ENCODE peak calls at places on chromosomes 4 and X, in six cellular contexts. R, X, P, E, C and Q are unnamed samples.

GRCh38 chrX:133810925-133811324 is 174.5 kb downstream of the GPC3 start:
- DNase-seq in E (no peak), C (no peak), X (no peak), R (no peak), P (no peak), Q (no peak)

GRCh38 chrX:20362268-20363002 is 95.7 kb upstream of the RPS6KA3 start:
- DNase-seq in X (no peak), R (peak), E (no peak), P (no peak), C (peak), Q (no peak)

GRCh38 chr4:15754323-15754722 is 23.8 kb upstream of the CD38 start:
- DNase-seq in E (no peak), C (no peak), P (no peak), R (no peak), X (no peak), Q (no peak)

GRCh38 chr4:61583696-61584095 is 383.6 kb downstream of the ADGRL3 start:
- DNase-seq in E (no peak), X (no peak), C (no peak), R (no peak), P (no peak), Q (no peak)

GRCh38 chr4:105666693-105667092 is 41.8 kb downstream of the INTS12 start:
- DNase-seq in E (no peak), X (no peak), P (no peak), C (no peak), R (no peak), Q (no peak)

GRCh38 chrX:9378980-9379696 is 85.7 kb upstream of the TBL1X start:
- DNase-seq in R (no peak), P (no peak), X (no peak), E (no peak), C (no peak), Q (no peak)

GRCh38 chr4:8540586-8540985 is 39.6 kb upstream of the GPR78 start:
- DNase-seq in E (no peak), X (no peak), R (no peak), P (no peak), C (no peak), Q (no peak)

GRCh38 chrX:17990542-17990941 is 129.4 kb upstream of the RAI2 start:
- DNase-seq in R (no peak), C (no peak), X (no peak), P (no peak), E (no peak), Q (no peak)

GRCh38 chrX:23246001-23246400 is 88.6 kb upstream of the PTCHD1 start:
- DNase-seq in P (no peak), X (no peak), R (no peak), E (no peak), C (no peak), Q (no peak)

GRCh38 chr4:118757761-118758213 is 72.6 kb downstream of the METTL14 start:
- DNase-seq in E (no peak), R (no peak), X (no peak), P (no peak), C (no peak), Q (no peak)

GRCh38 chr4:7161721-7162214 is 30.6 kb upstream of the SORCS2 start:
- DNase-seq in P (peak), R (no peak), X (no peak), E (peak), C (peak), Q (no peak)

GRCh38 chrX:15929231-15929630 is 74.6 kb upstream of the AP1S2 start:
- DNase-seq in X (no peak), R (no peak), E (no peak), P (no peak), C (no peak), Q (no peak)

GRCh38 chr4:102404551-102404969 is 59.3 kb upstream of the SLC39A8 start:
- DNase-seq in X (peak), E (no peak), P (no peak), C (no peak), R (no peak), Q (no peak)

GRCh38 chrX:74431807-74432206 is 10.5 kb downstream of the SLC16A2 start:
- DNase-seq in R (no peak), X (peak), P (no peak), E (no peak), C (no peak), Q (no peak)

GRCh38 chr4:82741188-82741587 is 57.4 kb downstream of the SCD5 start:
- DNase-seq in X (no peak), P (no peak), C (no peak), E (peak), R (no peak), Q (no peak)

GRCh38 chr4:118814054-118814453 is 21.9 kb downstream of the SEC24D start:
- DNase-seq in E (no peak), P (no peak), X (no peak), C (no peak), R (no peak), Q (no peak)

GRCh38 chr4:141023051-141023450 is 110.2 kb downstream of the RNF150 start:
- DNase-seq in R (no peak), X (no peak), E (no peak), P (no peak), C (no peak), Q (no peak)

GRCh38 chrX:13487731-13488505 is 81.5 kb upstream of the EGFL6 start:
- DNase-seq in R (peak), X (peak), C (peak), P (peak), E (no peak), Q (peak)

GRCh38 chrX:45196701-45197100 is 4.0 kb downstream of the DIPK2B start:
- DNase-seq in X (no peak), E (no peak), R (no peak), P (no peak), C (no peak), Q (no peak)

GRCh38 chrX:15815779-15816452 is 25.6 kb downstream of the ZRSR2 start:
- DNase-seq in E (no peak), P (peak), X (peak), R (no peak), C (no peak), Q (no peak)

GRCh38 chr4:77187231-77187630 is 30.2 kb downstream of the CCNG2 start:
- DNase-seq in C (no peak), R (no peak), P (no peak), E (no peak), X (no peak), Q (no peak)

GRCh38 chr4:153038493-153039311 is 102.6 kb downstream of the FHDC1 start:
- DNase-seq in X (no peak), E (no peak), R (no peak), P (no peak), C (no peak), Q (no peak)

GRCh38 chr4:142547974-142548373 is 298.1 kb downstream of the INPP4B start:
- DNase-seq in R (no peak), X (no peak), C (no peak), P (no peak), E (no peak), Q (no peak)

GRCh38 chrX:78042601-78043000 is 61.4 kb upstream of the PGK1 start:
- DNase-seq in P (no peak), E (no peak), R (no peak), C (no peak), X (no peak), Q (no peak)